ENCODE peak calls at places on chromosomes 13 and 19, in five cellular contexts. P is thoracic aorta, Y is tibial nerve, E is fibroblast of pulmonary artery, M is WERI-Rb-1. I is an unnamed sample.

GRCh38 chr19:34988119-34988518 is 12.0 kb upstream of the GRAMD1A start:
- DNase-seq in P (no peak), Y (no peak), E (no peak), M (no peak), I (no peak)

GRCh38 chr19:1672038-1672768 is 19.8 kb upstream of the TCF3 start:
- DNase-seq in P (no peak), Y (no peak), E (peak), M (peak), I (peak)

GRCh38 chr13:46530084-46530935 is 22.7 kb upstream of the LRCH1 start:
- DNase-seq in P (no peak), Y (no peak), E (peak), M (no peak), I (peak)

GRCh38 chr13:44313674-44314073 is 60.0 kb upstream of the SERP2 start:
- DNase-seq in P (no peak), Y (no peak), E (peak), M (no peak), I (peak)

GRCh38 chr13:72561791-72562190 is 165.6 kb downstream of the MZT1 start:
- DNase-seq in P (no peak), Y (no peak), E (no peak), M (no peak), I (no peak)

GRCh38 chr13:112965573-112966115 is 3.4 kb upstream of the MCF2L start:
- DNase-seq in P (no peak), Y (no peak), E (no peak), M (no peak), I (no peak)

GRCh38 chr13:95784891-95785290 is 108.0 kb downstream of the DNAJC3 start:
- DNase-seq in P (no peak), Y (no peak), E (peak), M (no peak), I (peak)

GRCh38 chr19:38532939-38533338 is 84.8 kb downstream of the MAP4K1 start:
- DNase-seq in P (no peak), Y (no peak), E (no peak), M (no peak), I (no peak)

GRCh38 chr13:40770934-40771618 is at the start of gene MRPS31:
- DNase-seq in P (peak), Y (peak), E (peak), M (peak), I (peak)
- TF ChIP-seq CTCF in P (no peak), Y (no peak), E (no peak), M (no peak), I (no peak)

GRCh38 chr13:80265348-80265747 is 75.6 kb downstream of the SPRY2 start:
- DNase-seq in P (no peak), Y (no peak), E (no peak), M (no peak), I (no peak)

GRCh38 chr13:80262051-80262695 is 78.8 kb downstream of the SPRY2 start:
- DNase-seq in P (no peak), Y (no peak), E (no peak), M (no peak), I (no peak)

GRCh38 chr13:80259159-80259558 is 81.8 kb downstream of the SPRY2 start:
- DNase-seq in P (no peak), Y (no peak), E (no peak), M (no peak), I (no peak)

DNA sequence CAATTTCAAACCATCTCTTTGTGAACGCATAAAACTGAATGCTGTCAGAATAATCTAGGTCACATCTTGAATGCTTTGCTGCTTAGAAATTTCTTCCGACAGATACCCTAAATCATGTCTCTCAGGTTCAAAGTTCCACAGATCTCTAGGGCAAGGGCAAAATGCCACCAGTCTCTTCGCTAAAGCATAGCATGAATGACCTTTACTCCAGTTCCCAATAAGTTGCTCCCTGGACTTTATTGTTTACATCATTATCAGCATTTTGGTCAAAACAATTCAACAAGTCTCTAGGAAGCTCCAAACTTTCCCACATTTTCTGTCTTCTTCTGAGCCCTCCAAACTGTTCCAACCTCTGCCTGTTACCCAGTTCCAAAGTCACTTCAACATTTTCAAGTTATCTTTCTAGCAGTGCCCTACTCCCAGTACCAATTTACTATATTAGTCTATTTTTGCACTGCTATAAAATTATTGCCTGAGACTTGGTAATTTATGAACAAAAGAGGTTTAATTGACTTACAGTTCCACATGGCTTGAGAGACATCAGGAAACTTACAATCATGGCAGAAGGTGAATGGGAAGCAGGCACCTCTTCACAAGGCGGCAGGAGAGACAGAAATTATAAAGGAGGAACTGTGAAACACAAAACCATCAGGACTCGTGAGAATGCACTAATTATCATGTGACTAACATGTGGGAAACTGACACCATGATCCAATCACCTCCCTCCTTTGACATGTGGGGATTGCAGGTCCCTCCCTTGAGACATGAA is 77.0 kb downstream of the SPRY2 start:
- DNase-seq in P (no peak), Y (no peak), E (no peak), M (no peak), I (no peak)
- H3K4me3 ChIP-seq in P (no peak), Y (no peak), E (no peak), M (no peak), I (no peak)

GRCh38 chr13:53249236-53249635 is 220.6 kb downstream of the OLFM4 start:
- DNase-seq in P (no peak), Y (no peak), E (no peak), M (no peak), I (no peak)

GRCh38 chr13:53255795-53256194 is 227.2 kb downstream of the OLFM4 start:
- DNase-seq in P (no peak), Y (no peak), E (no peak), M (no peak), I (no peak)

GRCh38 chr13:53250977-53251376 is 222.4 kb downstream of the OLFM4 start:
- DNase-seq in P (no peak), Y (no peak), E (no peak), M (no peak), I (no peak)

GRCh38 chr13:53254495-53254894 is 225.9 kb downstream of the OLFM4 start:
- DNase-seq in P (no peak), Y (no peak), E (no peak), M (no peak), I (no peak)

DNA sequence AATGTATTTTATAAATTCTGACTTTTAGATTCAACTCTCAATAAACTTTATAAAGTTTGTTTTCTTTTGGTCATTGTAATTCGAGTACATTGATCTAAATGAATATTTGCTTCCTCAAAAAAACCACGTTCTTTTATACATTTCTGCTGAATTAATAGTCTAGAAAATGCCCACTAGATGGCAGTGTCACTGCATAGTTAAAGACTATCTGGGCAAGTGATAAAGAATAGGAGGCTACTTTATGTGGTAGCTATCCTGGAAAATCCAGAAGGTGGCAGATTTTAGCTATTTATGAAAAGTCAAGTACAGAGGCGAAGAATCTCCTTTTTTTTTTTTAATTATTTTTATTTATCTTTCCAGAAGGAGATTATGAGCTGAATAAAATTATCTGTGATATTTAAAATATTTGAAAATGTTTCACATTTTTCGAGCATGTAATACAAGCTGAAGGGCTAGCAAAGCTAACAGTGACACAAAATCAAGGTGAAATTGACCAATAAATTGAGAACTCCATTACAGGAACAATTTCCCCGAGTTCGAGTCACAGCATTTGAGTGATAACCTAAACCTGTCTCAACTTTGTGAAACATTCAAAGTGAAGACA is 221.8 kb downstream of the OLFM4 start:
- DNase-seq in P (no peak), Y (peak), E (peak), M (no peak), I (peak)
- TF ChIP-seq CTCF in P (peak), Y (peak), E (peak), M (no peak), I (peak)

GRCh38 chr19:52336117-52336811 is at the start of gene ZNF610:
- DNase-seq in P (peak), Y (peak), E (peak), M (peak), I (peak)

GRCh38 chr19:52336976-52337375 is 933 bp downstream of the ZNF610 start:
- DNase-seq in P (no peak), Y (no peak), E (peak), M (peak), I (peak)

GRCh38 chr19:52331757-52332156 is 4.3 kb upstream of the ZNF610 start:
- DNase-seq in P (no peak), Y (no peak), E (peak), M (no peak), I (no peak)

GRCh38 chr19:52335768-52336116 is 301 bp upstream of the ZNF610 start:
- DNase-seq in P (no peak), Y (no peak), E (no peak), M (no peak), I (no peak)
- H3K4me3 ChIP-seq in P (peak), Y (peak), E (peak), M (peak), I (peak)

GRCh38 chr13:106423530-106423929 is 111.9 kb downstream of the EFNB2 start:
- DNase-seq in P (no peak), Y (no peak), E (no peak), M (no peak), I (no peak)

GRCh38 chr13:106426909-106427308 is 108.6 kb downstream of the EFNB2 start:
- DNase-seq in P (no peak), Y (no peak), E (no peak), M (no peak), I (no peak)

DNA sequence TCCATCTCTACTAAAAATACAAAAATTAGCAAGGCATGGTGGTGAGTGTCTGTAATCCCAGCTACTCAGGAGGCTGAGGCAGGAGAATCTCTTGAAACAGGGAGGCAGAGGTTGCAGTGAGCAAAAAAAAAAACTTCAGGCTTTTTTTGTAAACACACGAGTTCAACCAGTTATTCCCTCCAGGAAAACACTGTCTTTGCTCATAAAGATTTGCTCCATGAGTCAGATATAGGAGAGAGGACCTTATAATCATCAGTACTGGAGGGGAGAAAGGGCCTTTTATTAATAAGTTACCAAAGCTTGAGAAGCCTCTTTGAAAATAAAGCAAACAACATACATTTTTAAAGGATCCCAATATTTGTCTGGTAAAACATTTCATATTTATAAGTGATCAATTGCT is 110.7 kb downstream of the EFNB2 start:
- DNase-seq in P (no peak), Y (no peak), E (no peak), M (no peak), I (no peak)
- TF ChIP-seq CTCF in P (no peak), Y (no peak), E (no peak), M (no peak), I (no peak)

DNA sequence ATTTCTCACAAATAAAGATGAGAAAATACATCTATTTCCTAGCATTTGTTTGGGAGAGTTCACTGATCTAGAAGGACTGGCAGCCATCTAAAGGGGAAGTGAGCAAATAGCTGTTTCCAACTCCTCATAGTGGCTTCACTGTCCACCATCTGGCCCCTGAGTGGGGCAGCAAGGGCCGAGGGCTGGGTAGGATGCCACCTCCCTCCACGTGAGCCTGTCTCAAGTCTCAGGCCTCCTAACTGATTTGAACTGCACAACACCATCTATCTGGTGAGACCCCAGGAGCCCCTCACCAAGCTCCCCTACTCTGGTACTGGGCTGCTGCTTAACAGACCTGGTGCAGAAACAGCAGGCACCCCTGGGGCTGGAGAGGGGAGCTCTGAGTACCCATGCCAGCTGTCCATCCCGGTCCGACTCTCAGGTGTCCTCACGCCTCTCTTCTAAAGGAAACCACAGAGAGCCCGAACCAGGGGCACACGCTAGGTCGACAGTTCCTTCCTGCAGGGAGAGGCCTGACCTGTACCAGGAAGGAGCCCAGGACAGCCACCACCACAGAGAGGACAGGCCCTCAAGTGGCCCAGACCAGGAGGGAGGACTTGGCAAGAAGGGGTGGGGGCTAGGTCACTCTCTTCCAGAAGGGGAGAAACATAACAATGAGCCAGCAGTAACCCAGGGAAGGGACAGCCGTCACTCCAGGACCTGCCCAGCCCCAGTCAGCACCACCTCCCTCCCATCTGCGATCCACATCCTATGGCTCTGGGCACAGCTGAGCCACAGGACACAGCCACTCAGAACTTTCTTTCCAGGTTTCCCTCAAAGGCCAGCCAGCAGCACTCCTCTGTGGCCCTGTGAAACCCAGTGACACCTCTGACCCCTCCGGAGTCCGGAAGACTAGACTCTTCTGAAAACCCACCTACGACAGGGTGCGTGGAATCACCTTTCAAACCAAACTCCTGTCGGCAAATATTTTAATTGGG is 12.9 kb upstream of the SLC35E1 start:
- DNase-seq in P (no peak), Y (no peak), E (no peak), M (no peak), I (no peak)
- H3K4me3 ChIP-seq in P (peak), Y (peak), E (no peak), M (peak), I (no peak)

GRCh38 chr19:18488403-18488723 is 33.5 kb downstream of the ELL start:
- DNase-seq in P (no peak), Y (no peak), E (no peak), M (no peak), I (no peak)
- TF ChIP-seq CTCF in P (peak), Y (no peak), E (peak), M (no peak), I (peak)